ENCODE peak calls at places on chromosomes 7 and 10, in ten cellular contexts. Y is prostate gland; O is NCI-H2171; L is body of pancreas; U is glutamatergic neuron; T is stimulated activated CD8-positive, alpha-beta memory T cell treated with anti-CD3 and anti-CD28 coated beads, Interleukin-2, amount 100 ng/mL, for 1 hour; B is heart left ventricle; S is Ammon's horn; R is AG09309; W is Peyer's patch. E is an unnamed sample.
A peak's percentile ranks its signal among the peaks of the same experiment; 100 is the strongest.

GRCh38 chr10:69728335-69728861 is 73.3 kb upstream of the COL13A1 start:
- DNase-seq in Y (no peak), B (no peak), R (no peak), T (no peak), L (no peak), U (no peak), W (no peak), S (no peak), O (no peak), E (no peak)

GRCh38 chr10:79582096-79582495 is 21.9 kb upstream of the SFTPA2 start:
- DNase-seq in U (no peak), O (no peak), R (no peak), B (no peak), L (no peak), S (no peak), T (no peak), W (no peak), Y (no peak), E (no peak)

GRCh38 chr7:36984710-36985308 is 260.5 kb upstream of the AOAH start:
- DNase-seq in O (peak; percentile 64), W (no peak), B (no peak), R (no peak), L (no peak), U (no peak), Y (no peak), S (no peak), T (no peak), E (no peak)

GRCh38 chr7:14432936-14433335 is 443.5 kb upstream of the ETV1 start:
- DNase-seq in Y (no peak), T (no peak), B (no peak), S (no peak), O (no peak), R (no peak), U (peak; percentile 50), W (no peak), L (no peak), E (no peak)

GRCh38 chr10:125355657-125356056 is 195.3 kb upstream of the CTBP2 start:
- DNase-seq in O (no peak), B (no peak), T (no peak), S (no peak), R (no peak), U (no peak), W (no peak), Y (no peak), L (no peak), E (no peak)

GRCh38 chr7:40544932-40545331 is 410.1 kb downstream of the SUGCT start:
- DNase-seq in R (peak; percentile 39), W (no peak), S (no peak), T (no peak), Y (no peak), U (no peak), O (no peak), B (no peak), L (no peak), E (no peak)

GRCh38 chr10:24958701-24959392 is 6.4 kb upstream of the PRTFDC1 start:
- DNase-seq in R (no peak), B (no peak), U (no peak), Y (no peak), T (no peak), W (no peak), L (no peak), S (peak; percentile 95), O (no peak), E (peak; percentile 31)

GRCh38 chr7:91034459-91035368 is 229.5 kb upstream of the FZD1 start:
- DNase-seq in U (peak; percentile 65), L (peak; percentile 83), Y (peak; percentile 55), T (no peak), R (peak; percentile 24), W (no peak), O (peak; percentile 22), S (peak; percentile 66), B (no peak), E (peak; percentile 59)

GRCh38 chr10:12708921-12709320 is 292.6 kb downstream of the CCDC3 start:
- DNase-seq in O (no peak), T (no peak), R (no peak), W (no peak), Y (no peak), L (no peak), U (no peak), B (no peak), S (no peak), E (no peak)

GRCh38 chr7:38424750-38425463 is 151.5 kb upstream of the TARP start:
- DNase-seq in R (no peak), S (no peak), Y (no peak), W (no peak), T (no peak), B (no peak), L (no peak), U (no peak), O (no peak), E (no peak)

GRCh38 chr7:158649279-158649678 is 55.3 kb downstream of the NCAPG2 start:
- DNase-seq in Y (no peak), T (no peak), R (peak; percentile 93), L (no peak), S (no peak), O (peak; percentile 45), U (no peak), B (no peak), W (no peak), E (no peak)

GRCh38 chr10:92880233-92880861 is 32.0 kb downstream of the EXOC6 start:
- DNase-seq in T (no peak), O (peak; percentile 11), W (no peak), Y (peak; percentile 6), B (no peak), U (no peak), L (no peak), S (peak; percentile 64), R (peak; percentile 13), E (peak; percentile 21)

GRCh38 chr7:152894295-152895170 is 135.0 kb downstream of the ACTR3B start:
- DNase-seq in O (no peak), S (no peak), R (no peak), W (no peak), U (peak; percentile 74), T (no peak), Y (no peak), L (no peak), B (no peak), E (no peak)

GRCh38 chr7:148473694-148474222 is 116.8 kb upstream of the C7orf33 start:
- DNase-seq in S (no peak), T (no peak), Y (no peak), W (no peak), U (no peak), L (no peak), B (no peak), O (no peak), R (no peak), E (no peak)